ENCODE peak calls at places on chromosomes 12 and 14, in eight cellular contexts. K, Z, E, M, H, I, D and V are unnamed samples.

GRCh38 chr12:50275545-50275944 is 7.8 kb downstream of the LIMA1 start:
- DNase-seq in E (peak; percentile 67), D (no peak), Z (no peak), K (no peak), I (no peak), M (no peak), H (no peak), V (peak; percentile 94)

GRCh38 chr14:28157887-28158791 is 608.4 kb upstream of the FOXG1 start:
- DNase-seq in H (peak; percentile 69), D (no peak), M (no peak), K (no peak), I (no peak), Z (no peak), E (no peak), V (no peak)

GRCh38 chr14:66361013-66361412 is 125.2 kb upstream of the CCDC196 start:
- DNase-seq in I (no peak), Z (no peak), D (no peak), M (no peak), E (no peak), K (no peak), H (no peak), V (no peak)

GRCh38 chr12:3920378-3921141 is 47.4 kb upstream of the PARP11 start:
- DNase-seq in I (no peak), E (no peak), M (no peak), K (no peak), Z (no peak), H (no peak), D (no peak), V (peak; percentile 27)

GRCh38 chr12:58491296-58491695 is 429.0 kb downstream of the LRIG3 start:
- DNase-seq in M (no peak), D (peak; percentile 90), K (no peak), Z (no peak), E (no peak), I (no peak), H (no peak), V (no peak)

GRCh38 chr12:115233891-115234543 is 550.0 kb upstream of the TBX3 start:
- DNase-seq in I (no peak), E (no peak), K (no peak), D (no peak), H (no peak), M (no peak), Z (no peak), V (no peak)

GRCh38 chr12:71399197-71399596 is 40.4 kb upstream of the LGR5 start:
- DNase-seq in K (no peak), I (no peak), H (no peak), E (no peak), Z (no peak), D (no peak), M (no peak), V (no peak)

GRCh38 chr14:82045339-82045738 is 511.7 kb upstream of the SEL1L start:
- DNase-seq in K (no peak), E (no peak), Z (no peak), I (no peak), M (no peak), H (no peak), D (no peak), V (no peak)

GRCh38 chr12:107320929-107321618 is 227.7 kb upstream of the CRY1 start:
- DNase-seq in M (peak; percentile 54), K (no peak), E (no peak), D (peak; percentile 26), H (peak; percentile 75), I (peak; percentile 71), Z (no peak), V (peak; percentile 65)

GRCh38 chr12:5395443-5396401 is 36.2 kb upstream of the NTF3 start:
- DNase-seq in K (no peak), D (no peak), M (no peak), E (no peak), I (no peak), Z (no peak), H (no peak), V (peak; percentile 29)

GRCh38 chr14:34872822-34873590 is 2.2 kb downstream of the BAZ1A start:
- DNase-seq in I (peak; percentile 45), H (no peak), M (no peak), K (peak; percentile 26), E (no peak), D (peak; percentile 69), Z (no peak), V (peak; percentile 30)

GRCh38 chr14:70416322-70416716 is 571 bp downstream of the SYNJ2BP start:
- DNase-seq in M (no peak), E (no peak), K (no peak), D (peak; percentile 8), H (no peak), Z (no peak), I (no peak), V (peak; percentile 18)

GRCh38 chr12:20631711-20632110 is 63.4 kb upstream of the SLCO1C1 start:
- DNase-seq in M (no peak), K (no peak), D (no peak), H (no peak), I (peak; percentile 2), E (no peak), Z (no peak), V (no peak)

GRCh38 chr12:113479578-113480335 is 8.1 kb upstream of the LHX5 start:
- DNase-seq in K (peak; percentile 37), D (peak; percentile 20), M (no peak), I (peak; percentile 61), Z (no peak), E (no peak), H (no peak), V (no peak)

GRCh38 chr14:36626150-36626549 is 35.5 kb upstream of the PAX9 start:
- DNase-seq in D (no peak), H (no peak), M (no peak), Z (no peak), K (no peak), E (no peak), I (no peak), V (no peak)

GRCh38 chr12:112978163-112979081 is at the start of gene OAS2:
- DNase-seq in I (peak; percentile 55), E (peak; percentile 74), K (peak; percentile 42), D (peak; percentile 48), M (peak; percentile 76), H (no peak), Z (peak; percentile 59), V (peak; percentile 63)

GRCh38 chr14:74934476-74935339 is 11.6 kb upstream of the RPS6KL1 start:
- DNase-seq in H (peak; percentile 79), K (no peak), D (no peak), Z (peak; percentile 56), E (peak; percentile 58), M (peak; percentile 70), I (peak; percentile 49), V (no peak)

GRCh38 chr12:105672576-105672975 is 342.1 kb downstream of the C12orf75 start:
- DNase-seq in H (peak; percentile 68), Z (peak; percentile 70), K (peak; percentile 45), M (peak; percentile 70), D (no peak), E (peak; percentile 89), I (peak; percentile 22), V (peak; percentile 36)

GRCh38 chr12:68785358-68785757 is 22.6 kb upstream of the MDM2 start:
- DNase-seq in M (no peak), Z (no peak), K (no peak), E (no peak), I (no peak), D (peak; percentile 43), H (no peak), V (no peak)

GRCh38 chr14:22386924-22387775 is 201.9 kb downstream of the DAD1 start:
- DNase-seq in M (peak; percentile 50), D (peak; percentile 72), I (peak; percentile 67), E (peak; percentile 56), H (no peak), K (peak; percentile 74), Z (no peak), V (no peak)

GRCh38 chr12:3417937-3418336 is 73.1 kb upstream of the PRMT8 start:
- DNase-seq in M (no peak), Z (no peak), H (no peak), I (no peak), E (no peak), D (no peak), K (peak; percentile 24), V (no peak)

GRCh38 chr12:46677749-46678148 is 148.0 kb downstream of the SLC38A4 start:
- DNase-seq in D (peak; percentile 55), I (no peak), K (no peak), E (no peak), M (no peak), H (no peak), Z (no peak), V (no peak)
- TF ChIP-seq CTCF in D (peak; percentile 40), I (no peak), K (no peak), E (no peak), M (no peak), H (no peak), Z (no peak), V (no peak)

DNA sequence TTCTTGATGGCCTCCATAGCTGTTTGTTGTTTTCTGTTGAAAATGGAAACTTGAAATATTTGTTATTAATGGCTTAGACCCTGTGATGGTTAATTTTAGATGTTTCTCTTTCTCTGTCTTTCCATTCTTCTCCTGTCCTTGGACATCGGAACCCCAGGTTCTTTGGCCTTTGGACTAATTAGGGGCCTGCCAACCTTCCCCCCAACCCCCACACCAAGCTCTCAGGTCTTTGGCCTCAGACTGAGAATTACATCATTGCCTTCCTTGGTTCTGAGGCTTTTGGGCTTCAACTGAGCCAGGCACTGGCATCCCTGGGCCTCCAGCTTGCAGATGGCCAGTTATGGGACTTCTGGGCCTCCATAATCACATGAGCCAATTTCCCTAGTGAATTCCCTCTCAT is 71.6 kb downstream of the FGD4 start:
- DNase-seq in Z (peak; percentile 67), I (no peak), E (no peak), K (no peak), M (no peak), D (no peak), H (no peak), V (no peak)
- H3K9me3 ChIP-seq in Z (no peaks in the 10 kb centered on the region), I (no peaks in the 10 kb centered on the region), E (no peaks in the 10 kb centered on the region), K (no peaks in the 10 kb centered on the region), M (no peaks in the 10 kb centered on the region), D (no peaks in the 10 kb centered on the region), H (no peaks in the 10 kb centered on the region), V (no peaks in the 10 kb centered on the region)

GRCh38 chr14:100164808-100165207 is 5.4 kb upstream of the DEGS2 start:
- DNase-seq in M (no peak), H (no peak), Z (no peak), D (no peak), I (no peak), K (no peak), E (no peak), V (no peak)

GRCh38 chr14:100165825-100166520 is 6.5 kb upstream of the DEGS2 start:
- DNase-seq in K (no peak), I (no peak), H (no peak), M (no peak), D (no peak), E (no peak), Z (no peak), V (peak; percentile 51)

GRCh38 chr14:100160534-100160916 is 1.1 kb upstream of the DEGS2 start:
- DNase-seq in M (no peak), E (peak; percentile 23), D (no peak), H (no peak), I (no peak), Z (no peak), K (no peak), V (peak; percentile 41)

GRCh38 chr14:100168515-100168914 is 9.1 kb upstream of the DEGS2 start:
- DNase-seq in I (no peak), D (no peak), E (no peak), M (no peak), H (no peak), K (no peak), Z (no peak), V (no peak)

GRCh38 chr14:100165376-100165775 is 5.9 kb upstream of the DEGS2 start:
- DNase-seq in M (no peak), H (peak; percentile 83), I (peak; percentile 50), Z (no peak), D (no peak), E (no peak), K (no peak), V (peak; percentile 69)
- TF ChIP-seq CTCF in M (no peak), H (no peak), I (no peak), Z (no peak), D (no peak), E (no peak), K (no peak), V (no peak)

GRCh38 chr12:133130038-133130807 is at the start of the genes ZNF10 and ZNF891:
- DNase-seq in Z (peak; percentile 98), E (peak; percentile 97), M (peak; percentile 97), H (peak; percentile 98), K (peak; percentile 96), D (peak; percentile 96), I (peak; percentile 96), V (peak; percentile 98)
- H3K9me3 ChIP-seq in Z (peaks cover 13% of the 10 kb centered on the region), E (no peaks in the 10 kb centered on the region), M (peaks cover 66% of the 10 kb centered on the region), H (peaks cover 81% of the 10 kb centered on the region), K (no peaks in the 10 kb centered on the region), D (peaks cover 39% of the 10 kb centered on the region), I (no peaks in the 10 kb centered on the region), V (peaks cover 74% of the 10 kb centered on the region)